ENCODE peak calls at places on chromosomes 5 and 9, in ten cellular contexts. H is tibial artery; A is GM12865; D is NCI-H510A treated with DMSO at 0.1 percent for 48 hours; Z is CD4-positive, alpha-beta T cell; W is effector memory CD4-positive, alpha-beta T cell; T is mesothelial cell of epicardium; S is T1000; K is heart right ventricle; M is stimulated activated CD4-positive, alpha-beta T cell treated with anti-CD3 and anti-CD28 coated beads, Interleukin-2, amount 100 ng/mL, for 24 hours. L is an unnamed sample.
A peak's percentile ranks its signal among the peaks of the same experiment; 100 is the strongest.

GRCh38 chr5:978051-978450 is 30.6 kb upstream of the NKD2 start:
- DNase-seq in S (no peak), K (peak; percentile 6), A (no peak), D (no peak), T (no peak), Z (no peak), W (no peak), M (no peak), H (peak; percentile 35), L (no peak)

GRCh38 chr5:180742727-180743126 is 2.9 kb upstream of the OR2Y1 start:
- DNase-seq in D (no peak), T (no peak), M (no peak), Z (no peak), H (no peak), W (no peak), S (no peak), A (no peak), K (no peak), L (no peak)

GRCh38 chr5:88145603-88146467 is 122.8 kb downstream of the TMEM161B start:
- DNase-seq in D (peak; percentile 10), T (peak; percentile 38), A (peak; percentile 8), H (no peak), M (no peak), K (no peak), S (no peak), Z (no peak), W (no peak), L (no peak)

GRCh38 chr5:76257897-76258296 is 145.2 kb upstream of the IQGAP2 start:
- DNase-seq in D (no peak), W (no peak), M (no peak), S (no peak), Z (no peak), T (no peak), A (peak; percentile 24), H (no peak), K (no peak), L (no peak)

GRCh38 chr5:56282241-56282640 is 49.1 kb upstream of the ANKRD55 start:
- DNase-seq in A (no peak), Z (no peak), H (no peak), S (no peak), W (no peak), M (no peak), K (no peak), T (no peak), D (no peak), L (no peak)

GRCh38 chr5:103669615-103670014 is 107.0 kb upstream of the NUDT12 start:
- DNase-seq in K (no peak), W (no peak), H (no peak), Z (no peak), D (peak; percentile 95), M (no peak), S (no peak), T (no peak), A (no peak), L (no peak)

GRCh38 chr5:56951131-56951945 is 585 bp downstream of the MIER3 start:
- DNase-seq in W (no peak), T (peak; percentile 60), A (peak; percentile 36), K (peak; percentile 24), D (no peak), M (peak; percentile 28), S (peak; percentile 9), H (peak; percentile 68), Z (peak; percentile 8), L (no peak)

GRCh38 chr9:106785200-106785599 is 77.8 kb upstream of the ZNF462 start:
- DNase-seq in H (no peak), K (no peak), Z (no peak), D (no peak), S (no peak), M (no peak), A (no peak), W (no peak), T (no peak), L (no peak)

GRCh38 chr5:93611900-93612898 is 29.2 kb downstream of the NR2F1 start:
- DNase-seq in D (peak; percentile 27), A (no peak), Z (no peak), M (no peak), S (no peak), H (no peak), W (no peak), T (no peak), K (no peak), L (no peak)

GRCh38 chr9:126376903-126377342 is 50.3 kb downstream of the MVB12B start:
- DNase-seq in T (no peak), W (no peak), A (no peak), H (no peak), M (no peak), Z (no peak), D (no peak), K (no peak), S (no peak), L (no peak)

GRCh38 chr9:120742951-120743416 is 28.7 kb upstream of the MEGF9 start:
- DNase-seq in M (no peak), T (no peak), D (peak; percentile 11), Z (no peak), W (no peak), K (no peak), H (no peak), A (peak; percentile 61), S (no peak), L (no peak)

GRCh38 chr5:69415584-69415958 is 655 bp downstream of the MARVELD2 start:
- DNase-seq in D (peak; percentile 29), A (no peak), Z (no peak), K (no peak), W (no peak), T (peak; percentile 41), S (no peak), H (no peak), M (no peak), L (no peak)

GRCh38 chr5:25090818-25091217 is 446.0 kb upstream of the CDH10 start:
- DNase-seq in W (no peak), T (no peak), H (no peak), S (no peak), D (no peak), Z (no peak), M (no peak), K (no peak), A (no peak), L (no peak)

GRCh38 chr5:40680741-40681350 is 1.1 kb downstream of the PTGER4 start:
- DNase-seq in D (no peak), T (peak; percentile 41), S (no peak), M (peak; percentile 57), W (peak; percentile 33), A (peak; percentile 15), H (no peak), K (no peak), Z (peak; percentile 32), L (no peak)

GRCh38 chr9:133632806-133633680 is 3.1 kb upstream of the DBH start:
- DNase-seq in H (no peak), W (no peak), Z (no peak), T (no peak), M (no peak), D (peak; percentile 62), K (no peak), A (no peak), S (no peak), L (no peak)

GRCh38 chr5:143476601-143477211 is 73.2 kb upstream of the NR3C1 start:
- DNase-seq in Z (no peak), D (no peak), S (no peak), K (no peak), M (no peak), W (no peak), T (no peak), H (no peak), A (no peak), L (no peak)

GRCh38 chr5:147645172-147645571 is 135.3 kb upstream of the DPYSL3 start:
- DNase-seq in W (no peak), S (no peak), T (no peak), D (no peak), M (no peak), K (no peak), A (no peak), Z (no peak), H (no peak), L (no peak)

GRCh38 chr9:13295556-13295955 is 16.1 kb upstream of the MPDZ start:
- DNase-seq in M (no peak), H (no peak), D (no peak), A (no peak), K (no peak), W (no peak), Z (no peak), S (no peak), T (no peak), L (no peak)

GRCh38 chr9:94065535-94065961 is 18.7 kb upstream of the PTPDC1 start:
- DNase-seq in H (peak; percentile 86), A (peak; percentile 90), W (peak; percentile 25), M (peak; percentile 76), T (peak; percentile 79), K (peak; percentile 78), Z (peak; percentile 67), S (peak; percentile 34), D (peak; percentile 79), L (peak; percentile 72)

GRCh38 chr5:154118832-154119442 is 71.6 kb upstream of the GALNT10 start:
- DNase-seq in Z (no peak), M (no peak), S (no peak), T (no peak), H (no peak), A (no peak), W (no peak), D (peak; percentile 37), K (no peak), L (no peak)

GRCh38 chr5:111679611-111680010 is 77.4 kb downstream of the NREP start:
- DNase-seq in Z (no peak), D (no peak), A (no peak), S (no peak), H (no peak), T (no peak), M (no peak), W (no peak), K (no peak), L (no peak)